ENCODE peak calls at places on chromosome 9, in eight cellular contexts. One of them, this sample, is unnamed.

GRCh38 chr9:122228906-122229837 is at the start of gene LHX6:
- DNase-seq in breast epithelium: no peak
- DNase-seq in esophagus squamous epithelium: no peak
- DNase-seq in A549: no peak
- DNase-seq in sigmoid colon: no peak
- DNase-seq in lower leg skin: no peak
- DNase-seq in tibial nerve: no peak
- DNase-seq in HepG2: no peak
- DNase-seq in this sample: no peak

GRCh38 chr9:126376903-126377342 is 50.3 kb downstream of the MVB12B start:
- DNase-seq in esophagus squamous epithelium: no peak
- DNase-seq in HepG2: peak; percentile 72
- DNase-seq in breast epithelium: no peak
- DNase-seq in sigmoid colon: no peak
- DNase-seq in lower leg skin: no peak
- DNase-seq in A549: no peak
- DNase-seq in tibial nerve: no peak
- DNase-seq in this sample: no peak

GRCh38 chr9:126650830-126651341 is 37.2 kb downstream of the LMX1B start:
- DNase-seq in lower leg skin: no peak
- DNase-seq in sigmoid colon: no peak
- DNase-seq in HepG2: no peak
- DNase-seq in tibial nerve: no peak
- DNase-seq in breast epithelium: no peak
- DNase-seq in esophagus squamous epithelium: no peak
- DNase-seq in A549: no peak
- DNase-seq in this sample: no peak

GRCh38 chr9:119802621-119803020 is 433.4 kb upstream of the BRINP1 start:
- DNase-seq in esophagus squamous epithelium: no peak
- DNase-seq in sigmoid colon: peak; percentile 85
- DNase-seq in A549: no peak
- DNase-seq in lower leg skin: peak; percentile 70
- DNase-seq in HepG2: no peak
- DNase-seq in tibial nerve: no peak
- DNase-seq in breast epithelium: no peak
- DNase-seq in this sample: peak; percentile 20

GRCh38 chr9:107242073-107243063 is 40.7 kb upstream of the RAD23B start:
- DNase-seq in breast epithelium: no peak
- DNase-seq in sigmoid colon: no peak
- DNase-seq in esophagus squamous epithelium: no peak
- DNase-seq in HepG2: no peak
- DNase-seq in tibial nerve: no peak
- DNase-seq in lower leg skin: no peak
- DNase-seq in A549: no peak
- DNase-seq in this sample: no peak

GRCh38 chr9:111805841-111806241 is 11.1 kb upstream of the SHOC1 start:
- DNase-seq in lower leg skin: no peak
- DNase-seq in HepG2: no peak
- DNase-seq in A549: peak; percentile 33
- DNase-seq in breast epithelium: no peak
- DNase-seq in tibial nerve: no peak
- DNase-seq in esophagus squamous epithelium: no peak
- DNase-seq in sigmoid colon: no peak
- DNase-seq in this sample: no peak

GRCh38 chr9:12975496-12975895 is 200.7 kb downstream of the LURAP1L start:
- DNase-seq in breast epithelium: no peak
- DNase-seq in esophagus squamous epithelium: no peak
- DNase-seq in lower leg skin: no peak
- DNase-seq in A549: no peak
- DNase-seq in HepG2: no peak
- DNase-seq in sigmoid colon: no peak
- DNase-seq in tibial nerve: no peak
- DNase-seq in this sample: no peak

GRCh38 chr9:124465736-124466135 is 15.5 kb downstream of the ADGRD2 start:
- DNase-seq in sigmoid colon: no peak
- DNase-seq in HepG2: no peak
- DNase-seq in lower leg skin: no peak
- DNase-seq in esophagus squamous epithelium: no peak
- DNase-seq in tibial nerve: no peak
- DNase-seq in A549: no peak
- DNase-seq in breast epithelium: no peak
- DNase-seq in this sample: no peak

GRCh38 chr9:96859461-96860198 is 5.3 kb upstream of the ZNF782 start:
- DNase-seq in tibial nerve: no peak
- DNase-seq in A549: no peak
- DNase-seq in esophagus squamous epithelium: no peak
- DNase-seq in HepG2: no peak
- DNase-seq in breast epithelium: no peak
- DNase-seq in sigmoid colon: no peak
- DNase-seq in lower leg skin: no peak
- DNase-seq in this sample: no peak

GRCh38 chr9:34783951-34784487 is 74.1 kb upstream of the CCL21 start:
- DNase-seq in A549: no peak
- DNase-seq in breast epithelium: no peak
- DNase-seq in tibial nerve: no peak
- DNase-seq in sigmoid colon: no peak
- DNase-seq in lower leg skin: no peak
- DNase-seq in esophagus squamous epithelium: no peak
- DNase-seq in HepG2: no peak
- DNase-seq in this sample: no peak

GRCh38 chr9:95852059-95853032 is 23.1 kb upstream of the ERCC6L2 start:
- DNase-seq in HepG2: no peak
- DNase-seq in breast epithelium: no peak
- DNase-seq in tibial nerve: no peak
- DNase-seq in A549: peak; percentile 10
- DNase-seq in sigmoid colon: no peak
- DNase-seq in esophagus squamous epithelium: no peak
- DNase-seq in lower leg skin: no peak
- DNase-seq in this sample: no peak

GRCh38 chr9:21591221-21592062 is 109.3 kb upstream of the IFNE start:
- DNase-seq in HepG2: peak; percentile 14
- DNase-seq in sigmoid colon: peak; percentile 82
- DNase-seq in lower leg skin: peak; percentile 75
- DNase-seq in breast epithelium: no peak
- DNase-seq in tibial nerve: peak; percentile 48
- DNase-seq in A549: peak; percentile 74
- DNase-seq in esophagus squamous epithelium: no peak
- DNase-seq in this sample: peak; percentile 65

GRCh38 chr9:131627846-131628820 is 82.8 kb downstream of the PRRT1B start:
- DNase-seq in breast epithelium: no peak
- DNase-seq in lower leg skin: no peak
- DNase-seq in esophagus squamous epithelium: no peak
- DNase-seq in HepG2: no peak
- DNase-seq in A549: no peak
- DNase-seq in sigmoid colon: no peak
- DNase-seq in tibial nerve: no peak
- DNase-seq in this sample: peak; percentile 92

GRCh38 chr9:126222835-126223431 is 103.7 kb upstream of the MVB12B start:
- DNase-seq in tibial nerve: no peak
- DNase-seq in lower leg skin: no peak
- DNase-seq in sigmoid colon: no peak
- DNase-seq in HepG2: no peak
- DNase-seq in esophagus squamous epithelium: no peak
- DNase-seq in breast epithelium: no peak
- DNase-seq in A549: no peak
- DNase-seq in this sample: no peak

GRCh38 chr9:134738869-134739659 is 97.5 kb downstream of the COL5A1 start:
- DNase-seq in sigmoid colon: peak; percentile 91
- DNase-seq in tibial nerve: peak; percentile 76
- DNase-seq in A549: peak; percentile 78
- DNase-seq in lower leg skin: peak; percentile 34
- DNase-seq in breast epithelium: peak; percentile 82
- DNase-seq in HepG2: peak; percentile 13
- DNase-seq in esophagus squamous epithelium: no peak
- DNase-seq in this sample: peak; percentile 73

GRCh38 chr9:79257215-79257614 is 314.6 kb upstream of the TLE4 start:
- DNase-seq in HepG2: no peak
- DNase-seq in esophagus squamous epithelium: no peak
- DNase-seq in breast epithelium: no peak
- DNase-seq in lower leg skin: no peak
- DNase-seq in sigmoid colon: no peak
- DNase-seq in A549: no peak
- DNase-seq in tibial nerve: no peak
- DNase-seq in this sample: no peak

GRCh38 chr9:70924905-70925547 is 196.4 kb downstream of the TRPM3 start:
- DNase-seq in sigmoid colon: no peak
- DNase-seq in lower leg skin: peak; percentile 41
- DNase-seq in esophagus squamous epithelium: no peak
- DNase-seq in HepG2: peak; percentile 56
- DNase-seq in breast epithelium: no peak
- DNase-seq in tibial nerve: peak; percentile 40
- DNase-seq in A549: peak; percentile 18
- DNase-seq in this sample: peak; percentile 53

GRCh38 chr9:107460153-107461023 is 29.2 kb downstream of the KLF4 start:
- DNase-seq in lower leg skin: no peak
- DNase-seq in HepG2: no peak
- DNase-seq in sigmoid colon: no peak
- DNase-seq in esophagus squamous epithelium: no peak
- DNase-seq in breast epithelium: no peak
- DNase-seq in tibial nerve: no peak
- DNase-seq in A549: no peak
- DNase-seq in this sample: no peak

DNA sequence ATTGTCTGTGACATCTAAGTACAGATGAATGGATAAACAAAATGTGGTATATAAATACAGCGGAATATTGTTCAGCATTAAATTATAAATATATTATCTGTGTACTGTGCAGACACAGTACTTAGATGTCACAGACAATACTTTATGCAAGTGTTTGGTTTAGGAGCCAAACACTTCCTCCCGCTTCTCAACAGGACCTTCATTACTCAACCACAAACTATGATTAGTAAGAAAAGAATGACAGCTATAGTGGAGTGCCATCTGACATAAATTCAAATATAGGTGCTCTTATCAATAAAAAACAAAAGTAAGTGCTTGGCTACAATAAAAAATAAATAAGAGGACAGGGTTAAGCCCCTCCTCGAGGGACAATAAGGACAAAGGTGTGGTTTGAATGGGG is 38.9 kb upstream of the STX17 start:
- DNase-seq in esophagus squamous epithelium: no peak
- DNase-seq in HepG2: no peak
- DNase-seq in breast epithelium: no peak
- DNase-seq in sigmoid colon: no peak
- DNase-seq in lower leg skin: no peak
- DNase-seq in A549: no peak
- DNase-seq in tibial nerve: no peak
- DNase-seq in this sample: no peak
- TF ChIP-seq POLR2A in esophagus squamous epithelium: no peak
- TF ChIP-seq POLR2A in HepG2: no peak
- TF ChIP-seq POLR2A in breast epithelium: no peak
- TF ChIP-seq POLR2A in sigmoid colon: no peak
- TF ChIP-seq POLR2A in lower leg skin: no peak
- TF ChIP-seq POLR2A in A549: no peak
- TF ChIP-seq POLR2A in tibial nerve: no peak
- TF ChIP-seq POLR2A in this sample: no peak

DNA sequence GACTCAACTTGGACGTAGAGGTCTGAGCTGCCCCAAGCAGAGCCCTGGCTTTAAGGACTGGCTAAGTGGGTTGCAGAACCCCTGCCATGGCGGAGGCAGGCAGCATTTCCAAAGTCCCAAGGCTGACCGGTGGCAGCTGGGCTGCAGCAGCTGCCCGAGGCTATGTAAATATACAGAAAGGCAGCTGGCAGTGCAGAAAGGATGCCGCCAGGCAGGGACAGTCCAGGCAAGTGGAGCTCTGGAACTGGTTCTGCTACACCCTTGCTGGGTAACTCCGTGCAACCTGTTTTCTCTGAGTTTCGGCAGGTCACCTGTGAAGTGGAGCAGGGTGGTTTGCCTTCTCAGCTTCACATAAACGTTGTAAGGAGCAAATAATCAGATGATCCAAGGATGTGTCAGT is 46.0 kb downstream of the SHB start:
- DNase-seq in A549: no peak
- DNase-seq in HepG2: no peak
- DNase-seq in esophagus squamous epithelium: no peak
- DNase-seq in lower leg skin: no peak
- DNase-seq in breast epithelium: peak; percentile 79
- DNase-seq in tibial nerve: no peak
- DNase-seq in sigmoid colon: no peak
- DNase-seq in this sample: peak; percentile 85
- TF ChIP-seq POLR2A in A549: no peak
- TF ChIP-seq POLR2A in HepG2: peak; percentile 8
- TF ChIP-seq POLR2A in esophagus squamous epithelium: no peak
- TF ChIP-seq POLR2A in lower leg skin: no peak
- TF ChIP-seq POLR2A in breast epithelium: no peak
- TF ChIP-seq POLR2A in tibial nerve: no peak
- TF ChIP-seq POLR2A in sigmoid colon: no peak
- TF ChIP-seq POLR2A in this sample: peak; percentile 6

DNA sequence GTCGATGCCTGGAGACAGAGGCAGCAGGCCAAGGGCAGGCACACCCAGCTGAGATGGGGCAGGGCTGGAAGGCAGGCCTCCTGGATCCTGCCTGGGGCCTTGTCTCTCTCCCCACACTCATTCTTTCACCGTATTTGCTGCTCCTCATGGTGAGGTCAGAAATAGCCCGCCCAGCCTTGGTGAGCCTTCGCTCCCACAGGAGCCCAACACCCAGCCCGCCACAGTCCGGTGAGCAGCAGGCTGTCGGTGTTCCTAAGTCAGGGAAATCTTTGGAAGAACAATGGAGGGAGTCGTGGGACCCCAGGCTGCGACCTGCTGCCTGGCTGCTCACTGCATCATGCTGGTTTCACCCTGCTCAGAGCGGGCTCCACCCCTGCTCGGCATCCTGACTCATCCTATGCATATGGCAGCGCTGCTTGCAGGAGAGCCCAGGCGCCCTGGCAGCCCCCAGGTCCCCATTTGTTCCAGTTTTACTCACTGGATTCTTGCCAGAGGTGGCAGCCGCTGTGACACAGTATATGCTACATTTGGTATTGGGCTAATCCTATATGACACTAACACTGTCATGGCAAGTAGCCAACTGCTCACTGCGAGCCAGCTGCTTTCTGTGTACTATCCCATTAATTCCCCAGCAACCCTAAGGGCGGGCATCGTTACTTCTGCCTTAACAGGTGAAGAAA is 53.2 kb upstream of the NCS1 start:
- DNase-seq in HepG2: no peak
- DNase-seq in breast epithelium: no peak
- DNase-seq in lower leg skin: no peak
- DNase-seq in esophagus squamous epithelium: no peak
- DNase-seq in sigmoid colon: no peak
- DNase-seq in A549: no peak
- DNase-seq in tibial nerve: no peak
- DNase-seq in this sample: peak; percentile 28
- TF ChIP-seq POLR2A in HepG2: no peak
- TF ChIP-seq POLR2A in breast epithelium: no peak
- TF ChIP-seq POLR2A in lower leg skin: no peak
- TF ChIP-seq POLR2A in esophagus squamous epithelium: no peak
- TF ChIP-seq POLR2A in sigmoid colon: no peak
- TF ChIP-seq POLR2A in A549: no peak
- TF ChIP-seq POLR2A in tibial nerve: no peak
- TF ChIP-seq POLR2A in this sample: no peak

DNA sequence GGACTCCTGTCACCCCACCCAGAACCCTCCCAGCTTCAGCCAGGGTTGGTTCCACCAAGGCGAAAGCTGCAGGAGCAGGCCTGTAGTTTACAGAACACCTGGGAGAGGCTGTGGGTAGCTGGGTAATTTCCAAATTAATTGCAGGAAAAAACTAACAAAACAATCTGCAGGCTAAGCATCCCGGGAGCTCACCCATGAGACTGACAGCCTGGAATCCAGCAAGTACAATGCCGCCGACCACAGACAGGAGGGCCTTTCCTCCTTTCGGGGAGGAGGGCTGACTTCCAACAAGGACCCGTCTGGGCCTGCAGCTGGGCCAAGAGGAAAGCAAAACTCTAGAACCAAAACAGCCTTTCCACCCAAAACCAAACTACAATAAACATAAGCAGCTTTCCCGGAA is 10.3 kb downstream of the FOXE1 start:
- DNase-seq in A549: no peak
- DNase-seq in HepG2: no peak
- DNase-seq in esophagus squamous epithelium: no peak
- DNase-seq in tibial nerve: no peak
- DNase-seq in sigmoid colon: no peak
- DNase-seq in breast epithelium: no peak
- DNase-seq in lower leg skin: no peak
- DNase-seq in this sample: peak; percentile 29
- TF ChIP-seq POLR2A in A549: no peak
- TF ChIP-seq POLR2A in HepG2: no peak
- TF ChIP-seq POLR2A in esophagus squamous epithelium: no peak
- TF ChIP-seq POLR2A in tibial nerve: no peak
- TF ChIP-seq POLR2A in sigmoid colon: no peak
- TF ChIP-seq POLR2A in breast epithelium: no peak
- TF ChIP-seq POLR2A in lower leg skin: no peak
- TF ChIP-seq POLR2A in this sample: no peak